ENCODE peak calls at places on chromosomes 6 and 20, in ten cellular contexts. One of them, this sample, is unnamed. For H3K4me1, the result is how much of the 10 kb centered on the place peaks cover.

GRCh38 chr6:56807335-56807991 is 147.4 kb upstream of the BEND6 start:
- DNase-seq in aorta: no peak
- DNase-seq in A549: no peak
- DNase-seq in H9: no peak
- DNase-seq in heart right ventricle: no peak
- DNase-seq in prostate gland: no peak
- DNase-seq in heart left ventricle: no peak
- DNase-seq in PC-9: no peak
- DNase-seq in psoas muscle: no peak
- DNase-seq in breast epithelium: no peak
- DNase-seq in this sample: no peak

GRCh38 chr20:44566811-44567210 is 15.6 kb upstream of the PKIG start:
- DNase-seq in H9: no peak
- DNase-seq in prostate gland: no peak
- DNase-seq in breast epithelium: no peak
- DNase-seq in aorta: no peak
- DNase-seq in heart left ventricle: no peak
- DNase-seq in A549: no peak
- DNase-seq in PC-9: no peak
- DNase-seq in heart right ventricle: no peak
- DNase-seq in psoas muscle: no peak
- DNase-seq in this sample: no peak

GRCh38 chr20:8670900-8671229 is 398.0 kb upstream of the PLCB4 start:
- DNase-seq in prostate gland: no peak
- DNase-seq in A549: no peak
- DNase-seq in heart right ventricle: no peak
- DNase-seq in PC-9: no peak
- DNase-seq in heart left ventricle: no peak
- DNase-seq in breast epithelium: no peak
- DNase-seq in aorta: no peak
- DNase-seq in psoas muscle: no peak
- DNase-seq in H9: no peak
- DNase-seq in this sample: peak

GRCh38 chr6:74167506-74167905 is 471.5 kb downstream of the CD109 start:
- DNase-seq in prostate gland: no peak
- DNase-seq in aorta: no peak
- DNase-seq in PC-9: no peak
- DNase-seq in breast epithelium: no peak
- DNase-seq in psoas muscle: no peak
- DNase-seq in H9: no peak
- DNase-seq in A549: no peak
- DNase-seq in heart right ventricle: no peak
- DNase-seq in heart left ventricle: no peak
- DNase-seq in this sample: no peak

GRCh38 chr6:147203311-147204059 is 732 bp upstream of the STXBP5 start:
- DNase-seq in aorta: peak
- DNase-seq in psoas muscle: peak
- DNase-seq in heart left ventricle: peak
- DNase-seq in breast epithelium: peak
- DNase-seq in PC-9: peak
- DNase-seq in H9: peak
- DNase-seq in prostate gland: peak
- DNase-seq in A549: peak
- DNase-seq in heart right ventricle: peak
- DNase-seq in this sample: peak

GRCh38 chr6:101597711-101598110 is 204.2 kb downstream of the GRIK2 start:
- DNase-seq in breast epithelium: no peak
- DNase-seq in heart left ventricle: no peak
- DNase-seq in heart right ventricle: no peak
- DNase-seq in PC-9: no peak
- DNase-seq in H9: no peak
- DNase-seq in prostate gland: no peak
- DNase-seq in psoas muscle: no peak
- DNase-seq in A549: no peak
- DNase-seq in aorta: no peak
- DNase-seq in this sample: no peak

GRCh38 chr6:111943273-111943672 is 70.0 kb upstream of the FYN start:
- DNase-seq in heart left ventricle: no peak
- DNase-seq in A549: no peak
- DNase-seq in PC-9: no peak
- DNase-seq in aorta: no peak
- DNase-seq in H9: no peak
- DNase-seq in breast epithelium: no peak
- DNase-seq in prostate gland: no peak
- DNase-seq in psoas muscle: no peak
- DNase-seq in heart right ventricle: no peak
- DNase-seq in this sample: no peak

GRCh38 chr6:167285077-167285770 is 5.9 kb upstream of the UNC93A start:
- DNase-seq in H9: no peak
- DNase-seq in heart right ventricle: no peak
- DNase-seq in psoas muscle: no peak
- DNase-seq in aorta: no peak
- DNase-seq in heart left ventricle: no peak
- DNase-seq in A549: no peak
- DNase-seq in prostate gland: no peak
- DNase-seq in PC-9: no peak
- DNase-seq in breast epithelium: no peak
- DNase-seq in this sample: no peak

GRCh38 chr6:46993846-46994245 is 48.3 kb downstream of the ADGRF1 start:
- DNase-seq in heart left ventricle: no peak
- DNase-seq in PC-9: peak
- DNase-seq in H9: no peak
- DNase-seq in aorta: no peak
- DNase-seq in A549: peak
- DNase-seq in psoas muscle: no peak
- DNase-seq in prostate gland: no peak
- DNase-seq in heart right ventricle: no peak
- DNase-seq in breast epithelium: no peak
- DNase-seq in this sample: no peak

GRCh38 chr6:121160276-121160675 is 174.0 kb downstream of the TBC1D32 start:
- DNase-seq in psoas muscle: no peak
- DNase-seq in prostate gland: no peak
- DNase-seq in PC-9: no peak
- DNase-seq in heart left ventricle: no peak
- DNase-seq in heart right ventricle: no peak
- DNase-seq in aorta: no peak
- DNase-seq in A549: no peak
- DNase-seq in breast epithelium: no peak
- DNase-seq in H9: no peak
- DNase-seq in this sample: no peak

GRCh38 chr6:31042801-31043200 is 32.5 kb downstream of the MUC22 start:
- DNase-seq in heart right ventricle: peak
- DNase-seq in aorta: peak
- DNase-seq in A549: peak
- DNase-seq in H9: peak
- DNase-seq in prostate gland: peak
- DNase-seq in heart left ventricle: no peak
- DNase-seq in breast epithelium: peak
- DNase-seq in psoas muscle: no peak
- DNase-seq in PC-9: peak
- DNase-seq in this sample: peak

GRCh38 chr20:18034039-18034438 is 23.7 kb downstream of the OVOL2 start:
- DNase-seq in A549: no peak
- DNase-seq in breast epithelium: no peak
- DNase-seq in heart right ventricle: no peak
- DNase-seq in prostate gland: no peak
- DNase-seq in heart left ventricle: no peak
- DNase-seq in psoas muscle: no peak
- DNase-seq in aorta: no peak
- DNase-seq in H9: no peak
- DNase-seq in PC-9: no peak
- DNase-seq in this sample: no peak
- H3K4me1 ChIP-seq in A549: under half
- H3K4me1 ChIP-seq in breast epithelium: under half
- H3K4me1 ChIP-seq in heart right ventricle: under half
- H3K4me1 ChIP-seq in prostate gland: under half
- H3K4me1 ChIP-seq in heart left ventricle: under half
- H3K4me1 ChIP-seq in psoas muscle: under half
- H3K4me1 ChIP-seq in aorta: under half
- H3K4me1 ChIP-seq in H9: under half
- H3K4me1 ChIP-seq in PC-9: under half
- H3K4me1 ChIP-seq in this sample: under half

GRCh38 chr20:50306478-50307423 is 116.1 kb downstream of the CEBPB start:
- DNase-seq in breast epithelium: no peak
- DNase-seq in prostate gland: no peak
- DNase-seq in aorta: peak
- DNase-seq in heart right ventricle: no peak
- DNase-seq in H9: no peak
- DNase-seq in psoas muscle: no peak
- DNase-seq in PC-9: no peak
- DNase-seq in heart left ventricle: no peak
- DNase-seq in A549: no peak
- DNase-seq in this sample: no peak

GRCh38 chr20:50309280-50309763 is 118.7 kb downstream of the CEBPB start:
- DNase-seq in H9: no peak
- DNase-seq in breast epithelium: no peak
- DNase-seq in prostate gland: peak
- DNase-seq in heart left ventricle: no peak
- DNase-seq in PC-9: no peak
- DNase-seq in psoas muscle: no peak
- DNase-seq in aorta: no peak
- DNase-seq in heart right ventricle: no peak
- DNase-seq in A549: no peak
- DNase-seq in this sample: no peak

GRCh38 chr20:50308513-50309279 is 118.1 kb downstream of the CEBPB start:
- DNase-seq in aorta: peak
- DNase-seq in breast epithelium: peak
- DNase-seq in A549: peak
- DNase-seq in heart left ventricle: peak
- DNase-seq in PC-9: peak
- DNase-seq in prostate gland: peak
- DNase-seq in H9: peak
- DNase-seq in psoas muscle: peak
- DNase-seq in heart right ventricle: peak
- DNase-seq in this sample: peak

GRCh38 chr20:50309764-50310672 is 119.4 kb downstream of the CEBPB start:
- DNase-seq in A549: no peak
- DNase-seq in heart left ventricle: no peak
- DNase-seq in H9: no peak
- DNase-seq in PC-9: no peak
- DNase-seq in breast epithelium: no peak
- DNase-seq in psoas muscle: no peak
- DNase-seq in prostate gland: peak
- DNase-seq in heart right ventricle: no peak
- DNase-seq in aorta: no peak
- DNase-seq in this sample: no peak

DNA sequence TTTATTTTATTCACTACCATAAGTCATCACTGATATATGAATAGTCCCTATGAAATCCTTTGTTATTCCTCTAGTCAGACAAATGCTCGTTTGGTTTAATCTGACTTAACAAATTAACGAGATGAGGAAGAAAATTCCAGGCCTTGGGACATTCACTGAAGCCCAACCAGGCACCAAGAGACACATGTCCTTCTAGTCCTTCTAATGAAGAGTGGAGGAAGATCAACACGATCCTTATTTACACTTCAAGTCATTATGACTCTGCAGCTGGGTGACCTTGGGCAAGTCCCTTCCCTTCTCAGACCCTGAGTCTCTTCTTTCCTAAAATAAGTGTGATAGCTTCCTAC is 117.5 kb downstream of the CEBPB start:
- DNase-seq in psoas muscle: no peak
- DNase-seq in breast epithelium: no peak
- DNase-seq in PC-9: no peak
- DNase-seq in A549: no peak
- DNase-seq in aorta: peak
- DNase-seq in heart right ventricle: no peak
- DNase-seq in heart left ventricle: no peak
- DNase-seq in H9: no peak
- DNase-seq in prostate gland: no peak
- DNase-seq in this sample: no peak
- H3K4me1 ChIP-seq in psoas muscle: half or more
- H3K4me1 ChIP-seq in breast epithelium: half or more
- H3K4me1 ChIP-seq in PC-9: half or more
- H3K4me1 ChIP-seq in A549: half or more
- H3K4me1 ChIP-seq in aorta: under half
- H3K4me1 ChIP-seq in heart right ventricle: half or more
- H3K4me1 ChIP-seq in heart left ventricle: half or more
- H3K4me1 ChIP-seq in H9: under half
- H3K4me1 ChIP-seq in prostate gland: under half
- H3K4me1 ChIP-seq in this sample: half or more

GRCh38 chr6:52549428-52549827 is 27.4 kb downstream of the TRAM2 start:
- DNase-seq in PC-9: no peak
- DNase-seq in aorta: no peak
- DNase-seq in A549: no peak
- DNase-seq in H9: no peak
- DNase-seq in psoas muscle: no peak
- DNase-seq in heart left ventricle: no peak
- DNase-seq in breast epithelium: no peak
- DNase-seq in prostate gland: no peak
- DNase-seq in heart right ventricle: no peak
- DNase-seq in this sample: no peak
- H3K4me1 ChIP-seq in PC-9: under half
- H3K4me1 ChIP-seq in aorta: under half
- H3K4me1 ChIP-seq in A549: half or more
- H3K4me1 ChIP-seq in H9: under half
- H3K4me1 ChIP-seq in psoas muscle: under half
- H3K4me1 ChIP-seq in heart left ventricle: half or more
- H3K4me1 ChIP-seq in breast epithelium: under half
- H3K4me1 ChIP-seq in prostate gland: under half
- H3K4me1 ChIP-seq in heart right ventricle: half or more
- H3K4me1 ChIP-seq in this sample: under half

DNA sequence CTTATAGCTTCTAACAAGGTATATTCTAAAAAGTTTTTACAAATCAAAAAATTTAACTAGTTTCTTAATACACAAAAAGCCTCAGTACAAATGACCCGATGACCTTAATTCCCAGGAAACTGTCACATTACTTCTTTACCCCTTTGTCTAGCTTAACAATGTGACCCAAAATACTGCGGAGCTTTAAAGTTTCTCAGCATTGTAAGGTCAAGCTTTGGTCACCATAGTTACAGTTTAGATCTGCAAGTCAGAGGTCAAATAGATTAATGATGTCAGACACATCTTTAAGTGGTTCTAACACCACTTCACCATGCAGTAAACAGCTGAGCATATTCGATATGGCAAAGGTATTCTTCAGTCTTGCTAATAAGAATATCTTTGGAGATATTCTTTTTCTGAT is 36.8 kb upstream of the FLRT3 start:
- DNase-seq in prostate gland: no peak
- DNase-seq in heart right ventricle: no peak
- DNase-seq in H9: no peak
- DNase-seq in A549: no peak
- DNase-seq in breast epithelium: no peak
- DNase-seq in heart left ventricle: no peak
- DNase-seq in PC-9: no peak
- DNase-seq in psoas muscle: no peak
- DNase-seq in aorta: no peak
- DNase-seq in this sample: no peak
- H3K4me1 ChIP-seq in prostate gland: under half
- H3K4me1 ChIP-seq in heart right ventricle: under half
- H3K4me1 ChIP-seq in H9: under half
- H3K4me1 ChIP-seq in A549: under half
- H3K4me1 ChIP-seq in breast epithelium: under half
- H3K4me1 ChIP-seq in heart left ventricle: under half
- H3K4me1 ChIP-seq in PC-9: under half
- H3K4me1 ChIP-seq in psoas muscle: under half
- H3K4me1 ChIP-seq in aorta: under half
- H3K4me1 ChIP-seq in this sample: under half

GRCh38 chr6:3749390-3749978 is 2.0 kb downstream of the PXDC1 start:
- DNase-seq in A549: no peak
- DNase-seq in PC-9: no peak
- DNase-seq in heart left ventricle: peak
- DNase-seq in aorta: peak
- DNase-seq in prostate gland: peak
- DNase-seq in psoas muscle: no peak
- DNase-seq in H9: peak
- DNase-seq in heart right ventricle: no peak
- DNase-seq in breast epithelium: peak
- DNase-seq in this sample: no peak
- H3K4me1 ChIP-seq in A549: under half
- H3K4me1 ChIP-seq in PC-9: under half
- H3K4me1 ChIP-seq in heart left ventricle: half or more
- H3K4me1 ChIP-seq in aorta: under half
- H3K4me1 ChIP-seq in prostate gland: under half
- H3K4me1 ChIP-seq in psoas muscle: half or more
- H3K4me1 ChIP-seq in H9: under half
- H3K4me1 ChIP-seq in heart right ventricle: under half
- H3K4me1 ChIP-seq in breast epithelium: under half
- H3K4me1 ChIP-seq in this sample: half or more